ENCODE peak calls at places on chromosomes 13 and 19, in five cellular contexts. X is spleen, H is fibroblast of lung, G is upper lobe of right lung, Z is HL-60. W is an unnamed sample.

GRCh38 chr13:101397742-101398141 is 18.6 kb downstream of the NALCN start:
- DNase-seq in X (no peak), H (peak), G (no peak), Z (no peak), W (no peak)

GRCh38 chr13:26967119-26968038 is 204.2 kb downstream of the USP12 start:
- DNase-seq in X (no peak), H (peak), G (no peak), Z (no peak), W (no peak)

GRCh38 chr13:23651887-23652286 is 81.7 kb downstream of the TNFRSF19 start:
- DNase-seq in X (no peak), H (no peak), G (no peak), Z (no peak), W (no peak)

GRCh38 chr13:21111546-21111945 is 50.2 kb upstream of the LATS2 start:
- DNase-seq in X (no peak), H (no peak), G (no peak), Z (no peak), W (no peak)

GRCh38 chr13:104594801-104595200 is 1528.6 kb upstream of the SLC10A2 start:
- DNase-seq in X (no peak), H (no peak), G (no peak), Z (no peak), W (no peak)

GRCh38 chr13:96473463-96474157 is 383.7 kb downstream of the HS6ST3 start:
- DNase-seq in X (no peak), H (no peak), G (no peak), Z (no peak), W (no peak)

GRCh38 chr13:29771247-29771646 is 79.2 kb downstream of the UBL3 start:
- DNase-seq in X (no peak), H (peak), G (no peak), Z (no peak), W (no peak)

GRCh38 chr13:100098445-100099116 is 9.7 kb downstream of the PCCA start:
- DNase-seq in X (no peak), H (peak), G (no peak), Z (no peak), W (no peak)

GRCh38 chr19:19021115-19021514 is 12.2 kb downstream of the SUGP2 start:
- DNase-seq in X (no peak), H (peak), G (no peak), Z (no peak), W (no peak)

GRCh38 chr19:7879102-7879770 is 5.0 kb upstream of the PRR36 start:
- DNase-seq in X (no peak), H (no peak), G (no peak), Z (no peak), W (no peak)

GRCh38 chr19:42422576-42423461 is 4.4 kb downstream of the LIPE start:
- DNase-seq in X (peak), H (no peak), G (peak), Z (peak), W (peak)

GRCh38 chr13:43990021-43990420 is 110.3 kb downstream of the LACC1 start:
- DNase-seq in X (no peak), H (no peak), G (no peak), Z (no peak), W (no peak)

GRCh38 chr13:98222081-98222554 is 45.0 kb upstream of the RNF113B start:
- DNase-seq in X (no peak), H (no peak), G (no peak), Z (no peak), W (no peak)

GRCh38 chr19:11451327-11451941 is 16.0 kb downstream of the PRKCSH start:
- DNase-seq in X (no peak), H (no peak), G (no peak), Z (no peak), W (no peak)

GRCh38 chr19:49920624-49921363 is 8.2 kb upstream of the ATF5 start:
- DNase-seq in X (no peak), H (no peak), G (no peak), Z (no peak), W (no peak)

GRCh38 chr13:77353980-77354379 is 27.1 kb upstream of the MYCBP2 start:
- DNase-seq in X (no peak), H (no peak), G (no peak), Z (no peak), W (no peak)

GRCh38 chr19:44260343-44260681 is 626 bp downstream of the ZNF233 start:
- DNase-seq in X (no peak), H (no peak), G (no peak), Z (no peak), W (no peak)

GRCh38 chr13:100473493-100474044 is 115.0 kb downstream of the GGACT start:
- DNase-seq in X (no peak), H (no peak), G (no peak), Z (no peak), W (no peak)

GRCh38 chr13:45310341-45311138 is 30.4 kb downstream of the TPT1 start:
- DNase-seq in X (no peak), H (no peak), G (no peak), Z (no peak), W (no peak)

GRCh38 chr13:36297600-36298338 is at the start of gene CCDC169:
- DNase-seq in X (peak), H (peak), G (peak), Z (peak), W (no peak)

GRCh38 chr13:30529085-30529815 is 63.5 kb upstream of the HMGB1 start:
- DNase-seq in X (no peak), H (peak), G (no peak), Z (no peak), W (peak)

GRCh38 chr13:38866649-38867048 is 124.0 kb downstream of the STOML3 start:
- DNase-seq in X (no peak), H (no peak), G (no peak), Z (no peak), W (no peak)

GRCh38 chr13:20360835-20361412 is 128.8 kb upstream of the GJB6 start:
- DNase-seq in X (no peak), H (no peak), G (no peak), Z (no peak), W (no peak)

GRCh38 chr13:111515648-111516047 is 195.2 kb downstream of the TEX29 start:
- DNase-seq in X (peak), H (no peak), G (no peak), Z (no peak), W (no peak)

DNA sequence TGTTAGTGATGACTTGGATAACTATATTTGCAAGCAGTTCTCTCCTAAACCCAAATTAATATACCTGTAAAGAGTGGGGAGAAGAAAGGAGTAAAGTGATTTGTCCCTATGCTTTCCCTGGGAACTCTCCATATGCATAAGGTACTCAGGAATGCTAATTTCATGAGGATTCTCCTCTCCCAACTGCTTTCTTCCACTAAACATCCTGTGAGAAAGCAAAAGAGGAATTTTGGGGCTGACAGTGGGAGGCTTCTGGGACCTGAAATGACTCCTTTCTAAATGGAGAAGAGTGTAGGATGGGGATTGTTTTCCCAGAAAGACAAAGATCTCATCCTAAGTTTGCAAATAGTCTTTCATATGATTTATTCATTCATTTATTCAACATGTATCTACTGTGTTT is 250.5 kb downstream of the TDRD3 start:
- DNase-seq in X (no peak), H (no peak), G (no peak), Z (no peak), W (no peak)
- TF ChIP-seq CTCF in X (no peak), H (no peak), G (no peak), Z (no peak), W (no peak)

GRCh38 chr19:30228113-30228725 is 144.0 kb upstream of the ZNF536 start:
- DNase-seq in X (no peak), H (no peak), G (no peak), Z (no peak), W (peak)

GRCh38 chr19:30226464-30227070 is 145.6 kb upstream of the ZNF536 start:
- DNase-seq in X (no peak), H (no peak), G (no peak), Z (no peak), W (peak)

GRCh38 chr19:30228726-30229523 is 143.3 kb upstream of the ZNF536 start:
- DNase-seq in X (no peak), H (peak), G (no peak), Z (no peak), W (peak)

GRCh38 chr19:30227071-30227621 is 145.0 kb upstream of the ZNF536 start:
- DNase-seq in X (no peak), H (no peak), G (no peak), Z (no peak), W (no peak)

DNA sequence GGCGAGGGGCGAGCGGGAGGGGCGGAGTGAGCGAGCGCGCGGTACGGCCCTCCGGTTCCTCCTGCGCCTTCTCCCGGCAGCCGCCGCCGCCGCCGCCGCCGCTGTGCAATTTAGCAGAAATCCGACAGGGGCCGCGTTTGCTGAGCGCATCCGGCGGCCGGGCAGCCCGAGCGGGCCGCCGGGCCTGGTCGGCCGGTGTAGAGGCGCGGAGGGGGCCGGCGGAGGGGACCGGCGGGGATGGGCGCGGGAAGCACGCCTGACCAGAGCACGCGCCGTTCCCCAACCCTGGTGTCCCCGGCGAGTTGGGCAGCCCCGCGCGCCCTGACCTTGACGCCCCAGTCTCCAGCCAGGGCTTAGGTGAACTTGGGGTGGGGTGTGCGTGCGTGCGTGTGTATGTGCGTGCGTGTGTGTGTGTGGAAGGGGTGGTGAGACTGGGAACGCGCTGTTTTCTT is 144.5 kb upstream of the ZNF536 start:
- DNase-seq in X (peak), H (peak), G (peak), Z (peak), W (peak)
- TF ChIP-seq CTCF in X (peak), H (peak), G (peak), Z (no peak), W (peak)

GRCh38 chr19:56838680-56838929 is 1.9 kb downstream of the PEG3 start:
- DNase-seq in X (no peak), H (no peak), G (no peak), Z (no peak), W (no peak)

GRCh38 chr19:56838930-56839664 is 1.4 kb downstream of the PEG3 start:
- DNase-seq in X (peak), H (peak), G (peak), Z (peak), W (no peak)

GRCh38 chr19:56837492-56837891 is 3.0 kb downstream of the PEG3 start:
- DNase-seq in X (peak), H (peak), G (peak), Z (peak), W (no peak)

GRCh38 chr19:56837004-56837403 is 3.5 kb downstream of the PEG3 start:
- DNase-seq in X (no peak), H (no peak), G (no peak), Z (peak), W (peak)

DNA sequence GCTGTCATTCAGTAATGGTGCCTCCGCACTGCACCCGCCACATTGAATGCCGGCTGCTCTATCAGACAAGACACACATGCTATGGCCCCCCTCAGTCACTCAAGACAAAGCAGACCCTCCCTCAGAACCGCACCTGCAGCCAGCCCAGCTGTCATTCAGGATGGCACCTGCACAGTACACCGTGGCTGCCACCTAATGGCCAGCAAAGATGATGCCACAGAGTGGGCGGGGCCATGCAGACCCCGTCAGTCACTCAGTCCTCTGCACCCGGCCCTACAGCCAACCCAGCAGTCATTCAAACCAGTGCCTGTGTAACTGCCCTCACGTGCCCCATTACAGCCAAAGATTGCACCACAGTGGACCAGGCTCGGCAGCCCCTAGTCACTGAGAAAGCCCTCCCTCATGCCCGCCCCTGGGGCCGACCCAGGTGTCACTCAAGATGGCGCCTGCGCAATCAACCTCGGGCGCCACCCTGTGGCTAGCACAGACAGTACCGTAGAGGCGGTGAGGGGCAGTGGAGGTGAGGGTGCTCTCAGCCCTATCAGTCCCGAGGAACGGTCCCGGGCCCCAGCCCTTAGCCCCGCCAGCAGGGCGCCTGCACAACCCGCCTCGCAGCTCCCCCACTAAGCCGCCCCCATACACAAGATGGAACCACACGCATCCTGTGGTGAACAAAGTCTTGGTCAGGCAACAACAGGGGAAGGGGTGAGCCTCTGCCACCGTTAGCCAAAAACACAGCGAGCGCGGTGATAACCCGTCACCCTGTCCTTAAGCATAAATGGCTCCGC is 2.4 kb downstream of the PEG3 start:
- DNase-seq in X (no peak), H (peak), G (peak), Z (peak), W (peak)
- TF ChIP-seq CTCF in X (peak), H (no peak), G (peak), Z (peak), W (no peak)

GRCh38 chr13:106738279-106738678 is 170.3 kb upstream of the ARGLU1 start:
- DNase-seq in X (no peak), H (no peak), G (no peak), Z (no peak), W (no peak)

GRCh38 chr13:106736941-106737340 is 169.0 kb upstream of the ARGLU1 start:
- DNase-seq in X (no peak), H (no peak), G (no peak), Z (no peak), W (no peak)

GRCh38 chr13:106734185-106734584 is 166.2 kb upstream of the ARGLU1 start:
- DNase-seq in X (no peak), H (no peak), G (no peak), Z (no peak), W (no peak)
- TF ChIP-seq CTCF in X (no peak), H (no peak), G (no peak), Z (no peak), W (no peak)

DNA sequence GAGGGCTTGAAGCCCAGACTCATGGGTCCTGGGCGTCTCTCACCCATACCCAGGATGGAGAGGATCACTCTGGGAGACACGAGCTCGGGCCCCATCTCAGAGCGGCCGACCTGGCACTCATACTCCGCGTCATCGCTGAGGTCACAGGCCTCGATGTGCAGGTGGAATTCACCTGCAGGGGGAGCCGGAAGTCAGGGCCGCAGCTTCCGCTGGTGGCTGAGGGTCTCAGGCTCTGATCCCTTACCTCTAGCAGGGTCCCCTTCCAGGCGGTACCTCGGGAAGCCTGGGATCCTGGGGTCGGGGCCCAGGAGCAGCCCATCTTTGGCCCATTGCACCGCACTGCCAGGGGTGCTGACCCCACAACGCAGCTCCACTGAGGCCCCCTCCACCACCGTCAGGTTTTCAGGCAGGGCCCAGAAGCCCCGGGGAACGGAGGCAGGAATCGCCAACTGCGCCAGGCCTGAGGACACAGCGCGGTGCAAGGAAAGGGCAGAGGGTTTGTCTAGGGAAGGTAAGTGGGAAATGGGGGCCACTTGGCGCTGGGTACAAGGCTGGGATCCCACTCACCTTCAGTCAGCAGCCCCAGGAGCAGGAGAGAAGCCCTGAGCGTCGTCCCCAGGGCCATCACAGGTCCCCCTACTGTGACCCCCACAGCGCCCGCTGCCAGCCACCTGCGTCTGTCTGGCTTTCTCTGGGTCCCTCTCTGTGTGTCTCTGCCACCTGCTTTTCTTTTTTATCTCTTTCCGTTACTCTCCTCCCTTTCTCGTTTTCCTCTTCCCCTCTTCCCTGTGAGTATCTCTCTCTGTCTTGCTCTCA is 883 bp downstream of the NPHS1 start:
- DNase-seq in X (no peak), H (no peak), G (no peak), Z (no peak), W (no peak)
- TF ChIP-seq CTCF in X (no peak), H (no peak), G (no peak), Z (no peak), W (peak)

GRCh38 chr19:41322451-41322850 is 12.5 kb downstream of the CCDC97 start:
- DNase-seq in X (no peak), H (no peak), G (no peak), Z (no peak), W (no peak)

GRCh38 chr19:41323023-41323422 is 13.1 kb downstream of the CCDC97 start:
- DNase-seq in X (no peak), H (peak), G (no peak), Z (no peak), W (no peak)

GRCh38 chr19:41320568-41320967 is 10.6 kb downstream of the CCDC97 start:
- DNase-seq in X (no peak), H (no peak), G (no peak), Z (no peak), W (no peak)

GRCh38 chr19:41321204-41321599 is 11.2 kb downstream of the CCDC97 start:
- DNase-seq in X (no peak), H (no peak), G (no peak), Z (no peak), W (no peak)

DNA sequence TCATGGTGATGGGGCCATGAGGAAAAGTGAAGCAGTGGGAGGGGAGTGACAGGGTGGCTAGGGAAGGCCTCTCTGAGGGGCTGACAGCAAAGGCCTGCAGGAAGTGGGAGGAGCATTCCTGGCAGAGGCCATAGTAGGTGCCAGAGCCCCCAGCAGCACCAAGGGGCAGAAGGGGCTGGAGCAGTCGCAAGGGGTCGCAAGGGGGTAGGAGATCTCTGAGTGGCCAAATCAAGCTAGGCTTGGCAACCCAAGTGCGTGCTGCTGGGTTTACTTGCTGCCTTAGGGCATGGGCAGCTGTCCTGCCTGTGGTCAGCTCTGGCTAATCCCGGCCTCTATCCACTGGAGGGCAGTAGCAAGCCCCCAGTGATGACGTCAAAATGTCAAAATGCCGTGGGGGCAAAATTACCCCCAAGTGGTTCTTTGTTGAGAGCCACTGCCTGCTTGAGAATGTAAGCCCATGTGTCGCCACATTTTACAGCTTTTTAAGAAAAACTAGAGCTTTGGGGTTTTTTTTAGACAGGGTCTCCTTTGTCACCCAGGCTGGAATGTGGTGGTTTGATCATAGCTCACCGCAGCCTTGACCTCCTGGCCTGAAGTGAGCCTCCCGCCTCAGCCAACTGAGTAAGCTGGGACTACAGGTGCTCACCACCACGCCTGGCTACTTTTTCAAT is 11.8 kb downstream of the CCDC97 start:
- DNase-seq in X (no peak), H (peak), G (no peak), Z (no peak), W (peak)
- TF ChIP-seq CTCF in X (peak), H (peak), G (peak), Z (peak), W (peak)

GRCh38 chr19:14614099-14614412 is 31.2 kb downstream of the CLEC17A start:
- DNase-seq in X (peak), H (no peak), G (peak), Z (peak), W (peak)
- TF ChIP-seq CTCF in X (no peak), H (no peak), G (no peak), Z (no peak), W (no peak)